ENCODE peak calls at places on chromosomes 16 and 17, in seven cellular contexts. H is left colon; K is LoVo; F is GM10248; Y is HT-29; W is activated CD8-positive, alpha-beta T cell treated with anti-CD3 and anti-CD28 coated beads for 36 hours; D is activated naive CD4-positive, alpha-beta T cell treated with anti-CD3 and anti-CD28 coated beads, Interleukin-2, amount 50 U/mL, for 72 hours. G is an unnamed sample.

GRCh38 chr17:77227461-77228223 is 86.9 kb downstream of the SEC14L1 start:
- DNase-seq in H (no peak), K (no peak), F (no peak), Y (no peak), W (no peak), D (no peak), G (no peak)

GRCh38 chr17:76138234-76138895 is 2.7 kb downstream of the FOXJ1 start:
- DNase-seq in H (no peak), K (no peak), F (no peak), Y (peak), W (no peak), D (no peak), G (no peak)

GRCh38 chr17:44733753-44734152 is 25.0 kb upstream of the ADAM11 start:
- DNase-seq in H (no peak), K (no peak), F (no peak), Y (peak), W (no peak), D (no peak), G (no peak)

GRCh38 chr16:84648595-84649510 is 542 bp downstream of the KLHL36 start:
- DNase-seq in H (peak), K (peak), F (peak), Y (peak), W (peak), D (peak), G (peak)

GRCh38 chr16:68752602-68753001 is 15.5 kb downstream of the CDH1 start:
- DNase-seq in H (no peak), K (peak), F (no peak), Y (no peak), W (peak), D (peak), G (peak)

GRCh38 chr17:20966869-20967268 is 75.9 kb downstream of the USP22 start:
- DNase-seq in H (peak), K (no peak), F (peak), Y (no peak), W (peak), D (no peak), G (no peak)

GRCh38 chr17:54848368-54848987 is 52.2 kb upstream of the TOM1L1 start:
- DNase-seq in H (no peak), K (no peak), F (no peak), Y (no peak), W (no peak), D (no peak), G (no peak)

GRCh38 chr16:74083582-74083981 is 213.0 kb upstream of the PSMD7 start:
- DNase-seq in H (no peak), K (no peak), F (no peak), Y (no peak), W (no peak), D (no peak), G (no peak)

GRCh38 chr17:5468075-5468473 is 708 bp downstream of the DHX33 start:
- DNase-seq in H (no peak), K (no peak), F (peak), Y (no peak), W (peak), D (no peak), G (no peak)

GRCh38 chr17:82241183-82241925 is 12.5 kb downstream of the SLC16A3 start:
- DNase-seq in H (peak), K (no peak), F (no peak), Y (peak), W (peak), D (peak), G (peak)

GRCh38 chr16:87681990-87682570 is 79.8 kb downstream of the JPH3 start:
- DNase-seq in H (no peak), K (no peak), F (no peak), Y (peak), W (peak), D (no peak), G (no peak)

GRCh38 chr16:89094252-89094901 is 725 bp downstream of the ACSF3 start:
- DNase-seq in H (no peak), K (peak), F (no peak), Y (no peak), W (peak), D (no peak), G (no peak)

GRCh38 chr17:64938925-64939474 is 19.7 kb upstream of the LRRC37A3 start:
- DNase-seq in H (peak), K (no peak), F (peak), Y (peak), W (peak), D (no peak), G (peak)

GRCh38 chr17:28071891-28072606 is 29.6 kb downstream of the NLK start:
- DNase-seq in H (no peak), K (no peak), F (no peak), Y (no peak), W (no peak), D (no peak), G (no peak)

GRCh38 chr16:86443508-86444130 is 66.7 kb upstream of the FOXF1 start:
- DNase-seq in H (no peak), K (no peak), F (no peak), Y (no peak), W (no peak), D (no peak), G (no peak)

GRCh38 chr17:48746916-48747444 is 18.4 kb upstream of the HOXB13 start:
- DNase-seq in H (no peak), K (no peak), F (no peak), Y (no peak), W (no peak), D (no peak), G (no peak)

GRCh38 chr17:282000-282911 is 70.4 kb downstream of the RPH3AL start:
- DNase-seq in H (no peak), K (no peak), F (no peak), Y (no peak), W (no peak), D (peak), G (no peak)

GRCh38 chr16:10971560-10971961 is 27.2 kb downstream of the CLEC16A start:
- DNase-seq in H (no peak), K (peak), F (peak), Y (peak), W (peak), D (no peak), G (peak)

GRCh38 chr17:67633751-67634191 is 84.0 kb upstream of the NOL11 start:
- DNase-seq in H (no peak), K (no peak), F (no peak), Y (no peak), W (no peak), D (no peak), G (no peak)

GRCh38 chr17:78037280-78037679 is 78.8 kb downstream of the TNRC6C start:
- DNase-seq in H (no peak), K (no peak), F (no peak), Y (no peak), W (no peak), D (no peak), G (no peak)